ENCODE peak calls at places on chromosomes 3 and 15, in eight cellular contexts. X is HS-5; Y is fibroblast of the conjunctiva; S is KG1; P is activated naive CD8-positive, alpha-beta T cell treated with anti-CD3 and anti-CD28 coated beads, Interleukin-2, amount 50 U/mL, for 24 hours; E is NCI-H1105 treated with DMSO at 0.1 percent for 48 hours; C is SK-MEL-5; I is tibial artery. M is an unnamed sample.

GRCh38 chr15:90261811-90262210 is 3.7 kb upstream of the NGRN start:
- DNase-seq in Y (no peak), S (no peak), E (no peak), X (peak; percentile 25), I (no peak), P (no peak), C (no peak), M (no peak)

GRCh38 chr15:88882745-88883144 is 12.6 kb downstream of the HAPLN3 start:
- DNase-seq in X (peak; percentile 19), P (no peak), Y (no peak), C (no peak), E (no peak), I (no peak), S (no peak), M (no peak)

GRCh38 chr15:38054488-38054887 is 120.0 kb downstream of the TMCO5A start:
- DNase-seq in E (no peak), Y (no peak), X (no peak), P (no peak), S (no peak), I (no peak), C (no peak), M (no peak)

GRCh38 chr3:119122350-119122749 is 23.6 kb upstream of the TEX55 start:
- DNase-seq in X (no peak), P (no peak), E (no peak), I (no peak), Y (no peak), C (no peak), S (no peak), M (no peak)

GRCh38 chr3:43038010-43038409 is 58.9 kb downstream of the GASK1A start:
- DNase-seq in S (no peak), P (no peak), C (no peak), E (no peak), X (no peak), I (no peak), Y (no peak), M (no peak)

GRCh38 chr3:110419096-110419495 is 652.5 kb upstream of the NECTIN3 start:
- DNase-seq in Y (no peak), C (no peak), X (peak; percentile 8), I (no peak), E (peak; percentile 6), P (no peak), S (no peak), M (no peak)

GRCh38 chr3:196502775-196503181 is 790 bp downstream of the RNF168 start:
- DNase-seq in P (peak; percentile 52), E (peak; percentile 63), I (peak; percentile 69), S (peak; percentile 52), X (peak; percentile 90), Y (peak; percentile 65), C (peak; percentile 41), M (peak; percentile 45)

GRCh38 chr3:4396599-4396998 is 70.5 kb downstream of the SUMF1 start:
- DNase-seq in S (no peak), Y (no peak), E (no peak), C (no peak), X (no peak), I (no peak), P (no peak), M (no peak)

GRCh38 chr3:39106281-39107055 is 959 bp downstream of the GORASP1 start:
- DNase-seq in P (no peak), X (peak; percentile 42), E (no peak), C (peak; percentile 8), S (no peak), Y (no peak), I (no peak), M (no peak)

GRCh38 chr15:41965441-41966413 is 6.6 kb downstream of the EHD4 start:
- DNase-seq in C (no peak), I (peak; percentile 37), X (no peak), S (no peak), E (no peak), P (no peak), Y (no peak), M (no peak)

GRCh38 chr15:74253276-74253921 is 17.3 kb downstream of the CCDC33 start:
- DNase-seq in E (no peak), I (no peak), S (no peak), P (no peak), C (peak; percentile 13), X (no peak), Y (no peak), M (no peak)

GRCh38 chr3:173396191-173397041 is 1.1 kb upstream of the NLGN1 start:
- DNase-seq in E (peak; percentile 84), P (no peak), I (no peak), Y (no peak), S (no peak), X (no peak), C (peak; percentile 38), M (no peak)

GRCh38 chr3:81545572-81545971 is 215.9 kb downstream of the GBE1 start:
- DNase-seq in C (no peak), I (no peak), S (no peak), P (no peak), Y (peak; percentile 42), X (no peak), E (no peak), M (no peak)

GRCh38 chr3:129001101-129001816 is at the start of gene EFCC1:
- DNase-seq in X (no peak), Y (no peak), I (no peak), S (no peak), E (peak; percentile 27), P (no peak), C (peak; percentile 37), M (no peak)

GRCh38 chr15:86362556-86362955 is 282.9 kb downstream of the AGBL1 start:
- DNase-seq in S (no peak), C (peak; percentile 2), X (peak; percentile 8), E (no peak), Y (no peak), I (no peak), P (no peak), M (no peak)

GRCh38 chr3:9040996-9041395 is 77.7 kb upstream of the RAD18 start:
- DNase-seq in Y (no peak), E (no peak), C (no peak), X (no peak), S (no peak), I (no peak), P (no peak), M (no peak)

GRCh38 chr15:100114100-100114499 is 227.7 kb downstream of the ADAMTS17 start:
- DNase-seq in I (peak; percentile 90), S (no peak), Y (no peak), X (no peak), P (no peak), C (peak; percentile 96), E (no peak), M (no peak)

GRCh38 chr3:184235381-184236032 is 6.1 kb downstream of the VWA5B2 start:
- DNase-seq in Y (no peak), C (no peak), P (no peak), X (no peak), I (no peak), S (no peak), E (no peak), M (no peak)

GRCh38 chr3:88987786-88988185 is 119.6 kb upstream of the EPHA3 start:
- DNase-seq in E (no peak), S (no peak), Y (no peak), I (no peak), P (no peak), C (no peak), X (peak; percentile 6), M (no peak)

GRCh38 chr15:40845511-40846284 is 1.9 kb downstream of the SPINT1 start:
- DNase-seq in C (no peak), X (no peak), S (no peak), E (no peak), P (no peak), I (no peak), Y (no peak), M (no peak)

GRCh38 chr3:126418661-126419131 is 24.0 kb downstream of the CFAP100 start:
- DNase-seq in X (no peak), P (no peak), Y (no peak), I (peak; percentile 41), C (no peak), E (no peak), S (no peak), M (no peak)

GRCh38 chr3:187743195-187744141 is 1.8 kb downstream of the BCL6 start:
- DNase-seq in C (no peak), E (peak; percentile 62), I (peak; percentile 82), P (peak; percentile 67), X (no peak), S (no peak), Y (no peak), M (peak; percentile 85)

GRCh38 chr15:91469627-91470567 is 369.8 kb downstream of the SV2B start:
- DNase-seq in I (no peak), C (no peak), E (no peak), P (peak; percentile 65), Y (no peak), S (no peak), X (no peak), M (peak; percentile 51)

GRCh38 chr3:158802399-158803023 is 657 bp downstream of the MFSD1 start:
- DNase-seq in C (no peak), S (peak; percentile 45), I (no peak), Y (no peak), X (no peak), P (no peak), E (no peak), M (peak; percentile 70)

GRCh38 chr15:45648521-45649200 is 13.8 kb downstream of the SQOR start:
- DNase-seq in S (no peak), X (no peak), I (no peak), C (no peak), P (no peak), Y (no peak), E (no peak), M (no peak)

M was measured in HL-60.